ENCODE peak calls at places on chromosome 1, in seven cellular contexts. S is GM03348; V is ELR; T is stimulated activated CD8-positive, alpha-beta memory T cell treated with anti-CD3 and anti-CD28 coated beads, Interleukin-4, amount 100 ng/mL, for 4 hours; H is substantia nigra; Z is anterior cingulate cortex; P is AG09309. K is an unnamed sample.

GRCh38 chr1:193322218-193322617 is 135.8 kb upstream of the B3GALT2 start:
- DNase-seq in T (no peak), P (no peak), Z (no peak), S (peak; percentile 76), V (peak; percentile 90), H (no peak), K (no peak)

GRCh38 chr1:115647000-115647399 is 5.2 kb downstream of the VANGL1 start:
- DNase-seq in V (peak; percentile 19), T (no peak), H (no peak), P (no peak), Z (no peak), S (no peak), K (no peak)

GRCh38 chr1:168991667-168992475 is 114.6 kb upstream of the ATP1B1 start:
- DNase-seq in V (no peak), H (no peak), T (no peak), S (no peak), Z (no peak), P (no peak), K (no peak)

GRCh38 chr1:174995916-174996315 is 3.8 kb upstream of the CACYBP start:
- DNase-seq in V (no peak), H (no peak), Z (no peak), P (no peak), S (no peak), T (no peak), K (no peak)

GRCh38 chr1:119136401-119136800 is 4.1 kb downstream of the WARS2 start:
- DNase-seq in Z (no peak), T (no peak), H (no peak), V (peak; percentile 59), S (peak; percentile 34), P (no peak), K (no peak)

GRCh38 chr1:186930248-186930647 is 101.5 kb downstream of the PLA2G4A start:
- DNase-seq in P (peak; percentile 7), H (no peak), S (peak; percentile 9), Z (no peak), T (no peak), V (no peak), K (no peak)

GRCh38 chr1:44037154-44037553 is 5.9 kb upstream of the SLC6A9 start:
- DNase-seq in Z (no peak), V (no peak), T (no peak), P (no peak), H (no peak), S (no peak), K (no peak)

GRCh38 chr1:226884116-226884515 is 13.7 kb downstream of the PSEN2 start:
- DNase-seq in V (no peak), P (no peak), Z (no peak), S (no peak), T (no peak), H (no peak), K (no peak)

GRCh38 chr1:71693581-71693980 is 588.8 kb downstream of the NEGR1 start:
- DNase-seq in P (no peak), T (no peak), V (no peak), Z (no peak), H (no peak), S (no peak), K (no peak)

GRCh38 chr1:156980551-156980950 is 60.1 kb downstream of the LRRC71 start:
- DNase-seq in P (no peak), S (no peak), T (no peak), V (no peak), H (no peak), Z (no peak), K (no peak)

GRCh38 chr1:78101514-78101913 is 55.7 kb downstream of the GIPC2 start:
- DNase-seq in S (peak; percentile 74), H (no peak), Z (no peak), P (peak; percentile 94), T (no peak), V (peak; percentile 93), K (no peak)

GRCh38 chr1:113641396-113641795 is 117.9 kb downstream of the PHTF1 start:
- DNase-seq in P (no peak), T (no peak), S (no peak), H (no peak), Z (no peak), V (peak; percentile 47), K (no peak)

GRCh38 chr1:29708381-29708780 is 472.1 kb downstream of the PTPRU start:
- DNase-seq in Z (no peak), V (peak; percentile 70), T (no peak), S (no peak), P (no peak), H (no peak), K (no peak)